ENCODE peak calls at places on chromosomes 1 and 21, in seven cellular contexts. V is iPS-NIHi11; L is substantia nigra; D is PC-3; O is CD8-positive, alpha-beta T cell; H is lower leg skin; B is endodermal cell. T is an unnamed sample.

GRCh38 chr1:2229032-2229920 is 1.2 kb downstream of the SKI start:
- DNase-seq in O (no peak), L (peak), V (no peak), B (peak), D (peak), H (no peak), T (peak)

GRCh38 chr1:111736548-111737215 is 2.5 kb downstream of the INKA2 start:
- DNase-seq in B (no peak), L (peak), H (no peak), O (no peak), D (no peak), V (no peak), T (no peak)

GRCh38 chr1:224554620-224555259 is 61.4 kb upstream of the CNIH3 start:
- DNase-seq in L (no peak), H (no peak), B (no peak), V (no peak), O (no peak), D (no peak), T (no peak)

GRCh38 chr1:228048659-228049333 is 33.7 kb upstream of the ARF1 start:
- DNase-seq in D (no peak), O (no peak), B (no peak), V (no peak), H (no peak), L (no peak), T (no peak)

GRCh38 chr1:204094262-204095247 is 21.6 kb downstream of the SOX13 start:
- DNase-seq in D (peak), H (no peak), L (no peak), V (peak), B (no peak), O (no peak), T (no peak)

GRCh38 chr1:24094554-24094953 is 17.4 kb downstream of the MYOM3 start:
- DNase-seq in B (no peak), L (no peak), O (no peak), V (no peak), H (no peak), D (no peak), T (no peak)

GRCh38 chr1:91245437-91245836 is 159.2 kb downstream of the HFM1 start:
- DNase-seq in O (no peak), L (no peak), B (no peak), V (no peak), D (no peak), H (no peak), T (no peak)

GRCh38 chr1:77594366-77595112 is 87.9 kb downstream of the ZZZ3 start:
- DNase-seq in V (no peak), H (no peak), O (no peak), D (no peak), B (no peak), L (no peak), T (no peak)

GRCh38 chr1:66210653-66211052 is 323.3 kb upstream of the SGIP1 start:
- DNase-seq in B (no peak), L (no peak), O (no peak), V (no peak), H (no peak), D (no peak), T (no peak)

GRCh38 chr1:90924982-90925381 is 96.9 kb downstream of the ZNF644 start:
- DNase-seq in O (no peak), B (peak), L (no peak), V (peak), D (no peak), H (no peak), T (no peak)

GRCh38 chr1:116825400-116825734 is 71.1 kb downstream of the CD2 start:
- DNase-seq in H (no peak), O (no peak), V (no peak), D (no peak), B (peak), L (no peak), T (no peak)

GRCh38 chr1:178928985-178929384 is 58.1 kb upstream of the ANGPTL1 start:
- DNase-seq in B (no peak), V (peak), H (no peak), D (no peak), O (no peak), L (no peak), T (no peak)

GRCh38 chr21:31347435-31348032 is 3.5 kb upstream of the TIAM1 start:
- DNase-seq in H (no peak), D (peak), O (no peak), L (no peak), B (no peak), V (no peak), T (no peak)

GRCh38 chr1:7941437-7941793 is 776 bp upstream of the TNFRSF9 start:
- DNase-seq in B (no peak), V (no peak), D (no peak), O (no peak), L (no peak), H (no peak), T (no peak)

GRCh38 chr1:227416156-227416865 is 98.0 kb upstream of the CDC42BPA start:
- DNase-seq in H (no peak), D (no peak), O (no peak), V (no peak), B (no peak), L (no peak), T (no peak)

GRCh38 chr1:204589409-204590038 is 73.3 kb downstream of the MDM4 start:
- DNase-seq in D (peak), V (no peak), H (no peak), B (no peak), O (no peak), L (no peak), T (no peak)

GRCh38 chr1:170663441-170664282 is at the start of gene PRRX1:
- DNase-seq in B (no peak), O (no peak), V (no peak), H (no peak), L (no peak), D (no peak), T (no peak)

GRCh38 chr1:172339840-172340239 is 80.6 kb upstream of the C1orf105 start:
- DNase-seq in V (no peak), O (no peak), H (no peak), B (no peak), D (no peak), L (no peak), T (no peak)

GRCh38 chr1:246760426-246761347 is 36.5 kb downstream of the SCCPDH start:
- DNase-seq in D (no peak), L (no peak), H (no peak), B (no peak), O (no peak), V (no peak), T (no peak)

GRCh38 chr1:47681735-47682134 is 243.9 kb downstream of the FOXD2 start:
- DNase-seq in D (no peak), B (peak), V (no peak), L (no peak), H (no peak), O (no peak), T (no peak)

GRCh38 chr1:12132078-12132477 is 34.7 kb upstream of the TNFRSF1B start:
- DNase-seq in D (peak), B (no peak), L (no peak), O (no peak), H (no peak), V (no peak), T (no peak)

GRCh38 chr1:14599173-14599754 is 779 bp downstream of the KAZN start:
- DNase-seq in B (peak), V (peak), O (no peak), H (no peak), D (no peak), L (peak), T (peak)

GRCh38 chr1:1782399-1783221 is 4.3 kb upstream of the NADK start:
- DNase-seq in B (peak), L (no peak), V (peak), O (no peak), H (peak), D (peak), T (no peak)

T was measured in GM12892.